ENCODE peak calls at places on chromosomes 16 and 17, in six cellular contexts. One of them, this sample, is unnamed.

GRCh38 chr16:53968896-53969295 is 264.9 kb downstream of the FTO start:
- DNase-seq in endothelial cell: no peak
- DNase-seq in H9: no peak
- DNase-seq in posterior vena cava: no peak
- DNase-seq in retina: no peak
- DNase-seq in WTC11: no peak
- DNase-seq in this sample: no peak

GRCh38 chr16:81482329-81483063 is 37.9 kb downstream of the CMIP start:
- DNase-seq in posterior vena cava: no peak
- DNase-seq in endothelial cell: peak; percentile 26
- DNase-seq in WTC11: no peak
- DNase-seq in H9: no peak
- DNase-seq in retina: no peak
- DNase-seq in this sample: peak; percentile 23

GRCh38 chr16:50603206-50604064 is 55.2 kb downstream of the NKD1 start:
- DNase-seq in WTC11: no peak
- DNase-seq in H9: no peak
- DNase-seq in retina: no peak
- DNase-seq in posterior vena cava: no peak
- DNase-seq in endothelial cell: no peak
- DNase-seq in this sample: no peak

GRCh38 chr16:78809535-78809934 is 710.1 kb downstream of the WWOX start:
- DNase-seq in retina: no peak
- DNase-seq in posterior vena cava: no peak
- DNase-seq in WTC11: no peak
- DNase-seq in H9: no peak
- DNase-seq in endothelial cell: peak; percentile 19
- DNase-seq in this sample: no peak

GRCh38 chr17:63153488-63153887 is 187.5 kb downstream of the TANC2 start:
- DNase-seq in endothelial cell: no peak
- DNase-seq in WTC11: no peak
- DNase-seq in H9: no peak
- DNase-seq in posterior vena cava: no peak
- DNase-seq in retina: no peak
- DNase-seq in this sample: no peak

GRCh38 chr16:85683363-85683762 is 5.4 kb downstream of the GINS2 start:
- DNase-seq in H9: no peak
- DNase-seq in endothelial cell: no peak
- DNase-seq in posterior vena cava: no peak
- DNase-seq in WTC11: no peak
- DNase-seq in retina: no peak
- DNase-seq in this sample: no peak

GRCh38 chr16:30054451-30054850 is 11.1 kb upstream of the ALDOA start:
- DNase-seq in WTC11: no peak
- DNase-seq in H9: no peak
- DNase-seq in posterior vena cava: no peak
- DNase-seq in endothelial cell: no peak
- DNase-seq in retina: no peak
- DNase-seq in this sample: no peak

GRCh38 chr16:12133738-12134137 is 157.2 kb downstream of the SNX29 start:
- DNase-seq in H9: no peak
- DNase-seq in retina: no peak
- DNase-seq in posterior vena cava: peak; percentile 2
- DNase-seq in WTC11: no peak
- DNase-seq in endothelial cell: no peak
- DNase-seq in this sample: no peak

GRCh38 chr16:28288117-28288516 is 4.2 kb upstream of the SBK1 start:
- DNase-seq in WTC11: no peak
- DNase-seq in H9: no peak
- DNase-seq in retina: no peak
- DNase-seq in posterior vena cava: no peak
- DNase-seq in endothelial cell: no peak
- DNase-seq in this sample: no peak

GRCh38 chr16:27549607-27549856 is 181 bp downstream of the GTF3C1 start:
- DNase-seq in WTC11: no peak
- DNase-seq in posterior vena cava: no peak
- DNase-seq in retina: no peak
- DNase-seq in H9: no peak
- DNase-seq in endothelial cell: no peak
- DNase-seq in this sample: no peak

GRCh38 chr16:57377080-57377841 is 5.0 kb downstream of the CX3CL1 start:
- DNase-seq in posterior vena cava: no peak
- DNase-seq in endothelial cell: no peak
- DNase-seq in H9: peak; percentile 48
- DNase-seq in WTC11: no peak
- DNase-seq in retina: peak; percentile 9
- DNase-seq in this sample: peak; percentile 93

GRCh38 chr16:86931410-86931941 is 353.1 kb downstream of the FOXL1 start:
- DNase-seq in WTC11: no peak
- DNase-seq in H9: no peak
- DNase-seq in retina: peak; percentile 67
- DNase-seq in endothelial cell: no peak
- DNase-seq in posterior vena cava: peak; percentile 90
- DNase-seq in this sample: no peak

GRCh38 chr17:62781826-62782225 is 26.3 kb downstream of the MARCHF10 start:
- DNase-seq in H9: peak; percentile 10
- DNase-seq in endothelial cell: no peak
- DNase-seq in WTC11: no peak
- DNase-seq in retina: no peak
- DNase-seq in posterior vena cava: no peak
- DNase-seq in this sample: no peak

GRCh38 chr16:85812811-85813700 is 13.6 kb downstream of the COX4I1 start:
- DNase-seq in posterior vena cava: no peak
- DNase-seq in WTC11: no peak
- DNase-seq in H9: no peak
- DNase-seq in retina: no peak
- DNase-seq in endothelial cell: no peak
- DNase-seq in this sample: no peak

GRCh38 chr17:60743812-60744211 is 66.2 kb downstream of the BCAS3 start:
- DNase-seq in retina: peak; percentile 73
- DNase-seq in endothelial cell: no peak
- DNase-seq in WTC11: no peak
- DNase-seq in posterior vena cava: no peak
- DNase-seq in H9: no peak
- DNase-seq in this sample: peak; percentile 1